ENCODE peak calls at places on chromosomes 4 and X, in four cellular contexts. P is HepG2, Y is H1, K is mammary epithelial cell. U is an unnamed sample. For H3K27me3, H3K79me2 and H3K4me1, the result is how much of the 10 kb centered on the place peaks cover.

GRCh38 chrX:11010476-11010875 is 100.7 kb upstream of the HCCS start:
- DNase-seq in P (no peak), Y (no peak), K (peak), U (no peak)

GRCh38 chr4:112862318-112862674 is 187.2 kb upstream of the ANK2 start:
- DNase-seq in P (no peak), Y (no peak), K (no peak), U (no peak)

GRCh38 chr4:168077726-168078239 is 14.6 kb upstream of the ANXA10 start:
- DNase-seq in P (no peak), Y (no peak), K (no peak), U (no peak)

GRCh38 chr4:83599183-83599582 is 63.3 kb downstream of the GPAT3 start:
- DNase-seq in P (peak), Y (no peak), K (peak), U (peak)

GRCh38 chr4:76801621-76802545 is 96.1 kb downstream of the SOWAHB start:
- DNase-seq in P (no peak), Y (peak), K (no peak), U (no peak)

GRCh38 chrX:95427389-95427788 is 1257.3 kb upstream of the DIAPH2 start:
- DNase-seq in P (no peak), Y (no peak), K (peak), U (no peak)

GRCh38 chr4:15702941-15703403 is at the start of gene BST1:
- DNase-seq in P (no peak), Y (no peak), K (peak), U (no peak)

GRCh38 chr4:89765966-89766365 is 71.0 kb downstream of the SNCA start:
- DNase-seq in P (no peak), Y (no peak), K (peak), U (no peak)

GRCh38 chr4:141711211-141711610 is 74.8 kb downstream of the IL15 start:
- DNase-seq in P (no peak), Y (no peak), K (peak), U (peak)

GRCh38 chr4:110641218-110641617 is 18.3 kb upstream of the PITX2 start:
- DNase-seq in P (no peak), Y (peak), K (no peak), U (no peak)

GRCh38 chr4:110644008-110644407 is 21.1 kb upstream of the PITX2 start:
- DNase-seq in P (peak), Y (no peak), K (no peak), U (no peak)

GRCh38 chr4:110640608-110641007 is 17.7 kb upstream of the PITX2 start:
- DNase-seq in P (peak), Y (no peak), K (no peak), U (no peak)

GRCh38 chr4:110639207-110640092 is 16.6 kb upstream of the PITX2 start:
- DNase-seq in P (no peak), Y (peak), K (no peak), U (no peak)

GRCh38 chr4:110643096-110643495 is 20.2 kb upstream of the PITX2 start:
- DNase-seq in P (no peak), Y (no peak), K (no peak), U (no peak)
- H3K27me3 ChIP-seq in P (under half), Y (under half), K (under half), U (under half)

GRCh38 chr4:99946346-99947189 is at the start of gene DNAJB14:
- DNase-seq in P (peak), Y (peak), K (peak), U (peak)

GRCh38 chr4:99949034-99949998 is 759 bp downstream of the H2AZ1 start:
- DNase-seq in P (peak), Y (peak), K (peak), U (peak)

GRCh38 chr4:99945718-99946345 is 586 bp downstream of the DNAJB14 start:
- DNase-seq in P (peak), Y (no peak), K (peak), U (peak)

GRCh38 chr4:99947608-99948007 is 1.2 kb upstream of the DNAJB14 start:
- DNase-seq in P (no peak), Y (no peak), K (no peak), U (peak)

GRCh38 chr4:99947190-99947578 is 766 bp upstream of the DNAJB14 start:
- DNase-seq in P (no peak), Y (no peak), K (no peak), U (no peak)
- H3K79me2 ChIP-seq in P (half or more), Y (under half), K (half or more), U (half or more)

GRCh38 chr4:158809611-158810486 is 41.0 kb downstream of the FNIP2 start:
- DNase-seq in P (no peak), Y (no peak), K (peak), U (peak)

GRCh38 chr4:158811704-158812103 is 42.9 kb downstream of the FNIP2 start:
- DNase-seq in P (no peak), Y (no peak), K (no peak), U (peak)

GRCh38 chr4:158812133-158812532 is 43.3 kb downstream of the FNIP2 start:
- DNase-seq in P (no peak), Y (no peak), K (no peak), U (no peak)

GRCh38 chr4:158811216-158811540 is 42.4 kb downstream of the FNIP2 start:
- DNase-seq in P (no peak), Y (no peak), K (no peak), U (no peak)

GRCh38 chr4:158810487-158811215 is 41.8 kb downstream of the FNIP2 start:
- DNase-seq in P (no peak), Y (no peak), K (peak), U (no peak)
- H3K4me1 ChIP-seq in P (half or more), Y (under half), K (under half), U (under half)

GRCh38 chr4:94968493-94968892 is 210.7 kb downstream of the BMPR1B start:
- DNase-seq in P (no peak), Y (no peak), K (no peak), U (no peak)
- H3K27me3 ChIP-seq in P (under half), Y (under half), K (under half), U (under half)

DNA sequence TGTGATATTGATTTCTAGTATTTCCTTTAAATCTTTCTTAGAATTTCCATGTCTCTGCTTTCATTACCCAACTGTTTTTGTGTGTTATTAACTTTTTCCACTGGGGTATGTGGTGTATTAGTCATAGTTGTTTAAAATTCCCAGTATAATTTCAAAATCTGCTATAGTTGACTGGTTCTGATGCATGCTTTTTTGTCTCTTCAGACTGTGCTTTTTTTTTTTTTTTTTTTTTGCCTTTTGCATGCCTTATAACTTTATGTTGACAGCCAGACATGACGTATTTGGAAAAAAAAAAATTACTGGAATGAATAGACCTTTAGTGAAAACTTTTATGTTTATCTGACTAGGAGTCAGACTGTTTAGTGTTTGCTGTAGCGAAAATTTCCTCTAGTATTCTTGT is 580.4 kb downstream of the ANKRD50 start:
- DNase-seq in P (no peak), Y (no peak), K (no peak), U (no peak)
- H3K79me2 ChIP-seq in P (under half), Y (under half), K (under half), U (under half)

GRCh38 chr4:10741221-10741620 is 56.7 kb upstream of the CLNK start:
- DNase-seq in P (no peak), Y (no peak), K (no peak), U (no peak)
- H3K4me1 ChIP-seq in P (under half), Y (under half), K (under half), U (under half)

GRCh38 chr4:648579-649292 is 23.4 kb downstream of the PDE6B start:
- DNase-seq in P (peak), Y (no peak), K (no peak), U (no peak)

GRCh38 chr4:649293-649625 is 23.9 kb downstream of the PDE6B start:
- DNase-seq in P (no peak), Y (no peak), K (no peak), U (no peak)

GRCh38 chr4:649751-650310 is 24.2 kb downstream of the ATP5ME start:
- DNase-seq in P (no peak), Y (no peak), K (no peak), U (no peak)

GRCh38 chr4:646460-646859 is 21.1 kb downstream of the PDE6B start:
- DNase-seq in P (no peak), Y (no peak), K (no peak), U (no peak)

DNA sequence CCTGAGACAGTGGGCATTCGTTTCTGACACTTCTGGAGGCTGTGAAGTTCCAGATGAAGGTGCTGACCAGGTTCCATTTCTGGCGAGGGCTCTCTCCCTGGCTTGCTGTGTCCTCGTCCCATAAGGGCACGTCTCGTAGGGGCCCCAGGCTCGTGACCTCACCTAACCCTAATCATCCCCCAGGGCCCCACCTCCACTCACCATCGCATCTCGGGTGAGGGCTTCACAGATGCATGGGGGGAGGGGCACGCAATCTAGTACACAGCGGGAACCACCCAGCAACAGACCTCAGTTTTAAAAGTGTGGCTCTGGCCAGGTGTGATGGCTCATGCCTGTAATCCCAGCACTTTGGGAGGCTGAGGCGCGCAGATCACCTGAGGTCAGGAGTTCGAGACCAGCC is 22.1 kb downstream of the PDE6B start:
- DNase-seq in P (no peak), Y (no peak), K (no peak), U (no peak)
- H3K27me3 ChIP-seq in P (under half), Y (under half), K (under half), U (under half)

DNA sequence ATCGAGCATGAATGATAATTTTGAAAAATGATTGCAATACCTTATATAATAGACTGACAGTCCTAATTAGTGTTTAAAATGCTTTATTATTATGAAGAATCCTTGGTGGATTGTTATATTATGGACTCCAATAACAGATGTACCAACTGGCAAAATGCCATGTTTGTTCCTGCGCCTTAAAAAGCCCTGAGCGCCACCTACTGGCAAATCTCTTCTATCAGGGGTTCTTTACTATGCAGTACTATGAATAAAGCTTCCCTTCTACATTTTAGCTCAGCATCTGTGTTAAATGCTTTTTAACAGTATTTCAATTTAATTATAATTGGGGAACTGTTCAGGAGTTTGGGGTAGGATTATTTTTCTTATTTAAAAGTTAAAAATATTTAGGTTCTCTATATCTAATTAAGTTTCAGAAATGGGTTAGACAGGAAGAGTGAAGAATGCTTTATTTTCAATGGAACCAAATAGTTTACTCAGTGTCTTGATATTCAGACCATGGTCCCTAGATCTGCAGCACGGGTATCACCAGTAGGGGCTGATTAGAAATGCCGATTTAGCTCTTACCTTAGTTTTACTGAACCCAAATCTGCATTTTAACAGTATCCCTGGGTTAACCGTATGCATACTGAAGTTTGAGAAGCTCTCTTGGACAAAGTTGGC is 20.0 kb downstream of the CFAP97 start:
- DNase-seq in P (peak), Y (peak), K (peak), U (peak)
- H3K79me2 ChIP-seq in P (half or more), Y (under half), K (half or more), U (half or more)